ENCODE peak calls at places on chromosomes 2 and 18, in six cellular contexts. K, V, W, A, O and R are unnamed samples.

GRCh38 chr2:45274190-45274926 is 265.1 kb upstream of the SIX2 start:
- DNase-seq in K (peak; percentile 72), V (no peak), W (no peak), A (no peak), O (no peak), R (no peak)

GRCh38 chr2:63408530-63408929 is 179.7 kb downstream of the WDPCP start:
- DNase-seq in K (no peak), V (peak; percentile 20), W (no peak), A (no peak), O (no peak), R (no peak)

GRCh38 chr18:23020555-23021294 is 87.6 kb downstream of the RBBP8 start:
- DNase-seq in K (no peak), V (no peak), W (no peak), A (no peak), O (no peak), R (no peak)

GRCh38 chr18:13481820-13482640 is 244.3 kb downstream of the FAM210A start:
- DNase-seq in K (no peak), V (no peak), W (no peak), A (no peak), O (no peak), R (no peak)

GRCh38 chr2:24313744-24314632 is 46.3 kb downstream of the ITSN2 start:
- DNase-seq in K (no peak), V (no peak), W (no peak), A (no peak), O (peak; percentile 45), R (no peak)

GRCh38 chr2:190664240-190664639 is 15.4 kb downstream of the NAB1 start:
- DNase-seq in K (no peak), V (no peak), W (no peak), A (no peak), O (peak; percentile 76), R (no peak)

GRCh38 chr18:12534820-12535219 is 123.1 kb downstream of the SPIRE1 start:
- DNase-seq in K (no peak), V (no peak), W (no peak), A (no peak), O (no peak), R (no peak)

GRCh38 chr2:15936277-15937104 is 3.9 kb upstream of the MYCN start:
- DNase-seq in K (no peak), V (no peak), W (no peak), A (no peak), O (no peak), R (no peak)

GRCh38 chr18:40985441-40985840 is 969.6 kb upstream of the PIK3C3 start:
- DNase-seq in K (no peak), V (no peak), W (no peak), A (no peak), O (no peak), R (no peak)

GRCh38 chr2:181678033-181678586 is 2.2 kb downstream of the NEUROD1 start:
- DNase-seq in K (no peak), V (peak; percentile 69), W (peak; percentile 41), A (peak; percentile 68), O (peak; percentile 73), R (peak; percentile 83)

GRCh38 chr2:46010223-46010924 is 286.8 kb upstream of the EPAS1 start:
- DNase-seq in K (no peak), V (no peak), W (no peak), A (no peak), O (no peak), R (no peak)

GRCh38 chr2:80634590-80634989 is 330.0 kb upstream of the LRRTM1 start:
- DNase-seq in K (no peak), V (no peak), W (no peak), A (no peak), O (no peak), R (no peak)

GRCh38 chr18:23281626-23282436 is 146.5 kb downstream of the CABLES1 start:
- DNase-seq in K (peak; percentile 4), V (peak; percentile 10), W (no peak), A (no peak), O (no peak), R (no peak)

GRCh38 chr2:72745679-72746368 is 80.0 kb downstream of the EXOC6B start:
- DNase-seq in K (peak; percentile 41), V (peak; percentile 87), W (no peak), A (no peak), O (peak; percentile 46), R (no peak)

GRCh38 chr2:239979243-239980023 is 45.7 kb downstream of the NDUFA10 start:
- DNase-seq in K (no peak), V (no peak), W (no peak), A (no peak), O (peak; percentile 3), R (no peak)

GRCh38 chr2:85288244-85288725 is 39.5 kb downstream of the TGOLN2 start:
- DNase-seq in K (no peak), V (peak; percentile 82), W (no peak), A (no peak), O (peak; percentile 86), R (no peak)

GRCh38 chr2:222057249-222058073 is 241.3 kb downstream of the PAX3 start:
- DNase-seq in K (peak; percentile 15), V (no peak), W (no peak), A (no peak), O (no peak), R (no peak)

GRCh38 chr2:377414-377813 is 89.5 kb upstream of the ALKAL2 start:
- DNase-seq in K (no peak), V (no peak), W (no peak), A (no peak), O (no peak), R (no peak)

GRCh38 chr2:225328192-225328591 is 71.3 kb upstream of the NYAP2 start:
- DNase-seq in K (no peak), V (peak; percentile 39), W (no peak), A (no peak), O (peak; percentile 54), R (no peak)

GRCh38 chr2:179862898-179863458 is 1.6 kb upstream of the ZNF385B start:
- DNase-seq in K (no peak), V (no peak), W (no peak), A (no peak), O (no peak), R (no peak)

GRCh38 chr18:58005885-58006523 is 38.0 kb upstream of the NEDD4L start:
- DNase-seq in K (no peak), V (no peak), W (no peak), A (no peak), O (peak; percentile 71), R (no peak)

GRCh38 chr18:55762424-55762823 is 174.4 kb upstream of the TCF4 start:
- DNase-seq in K (no peak), V (no peak), W (no peak), A (no peak), O (no peak), R (no peak)

GRCh38 chr2:1884933-1885580 is 140.7 kb upstream of the PXDN start:
- DNase-seq in K (no peak), V (no peak), W (no peak), A (no peak), O (peak; percentile 74), R (no peak)

GRCh38 chr2:28977176-28977875 is 3.8 kb upstream of the TOGARAM2 start:
- DNase-seq in K (no peak), V (no peak), W (no peak), A (no peak), O (no peak), R (no peak)

GRCh38 chr2:60706021-60706420 is 50.0 kb upstream of the PAPOLG start:
- DNase-seq in K (no peak), V (no peak), W (no peak), A (no peak), O (peak; percentile 78), R (no peak)

GRCh38 chr2:191582355-191582754 is 95.6 kb upstream of the NABP1 start:
- DNase-seq in K (no peak), V (peak; percentile 81), W (no peak), A (no peak), O (peak; percentile 75), R (no peak)

GRCh38 chr18:44229693-44230108 is 451.0 kb upstream of the SETBP1 start:
- DNase-seq in K (no peak), V (no peak), W (no peak), A (no peak), O (peak; percentile 69), R (no peak)

GRCh38 chr2:203730076-203730729 is 23.8 kb downstream of the CD28 start:
- DNase-seq in K (no peak), V (no peak), W (no peak), A (no peak), O (peak; percentile 22), R (no peak)

GRCh38 chr2:185757356-185757755 is 18.8 kb downstream of the FSIP2 start:
- DNase-seq in K (no peak), V (no peak), W (no peak), A (no peak), O (peak; percentile 32), R (no peak)

GRCh38 chr2:190551928-190552327 is 17.4 kb upstream of the NEMP2 start:
- DNase-seq in K (no peak), V (no peak), W (no peak), A (no peak), O (no peak), R (peak; percentile 14)

GRCh38 chr2:24304098-24304497 is 56.2 kb downstream of the ITSN2 start:
- DNase-seq in K (no peak), V (no peak), W (no peak), A (no peak), O (peak; percentile 76), R (no peak)

GRCh38 chr2:79260848-79261247 is 101.3 kb upstream of the REG3A start:
- DNase-seq in K (no peak), V (no peak), W (no peak), A (no peak), O (no peak), R (no peak)

GRCh38 chr18:62128157-62128556 is 58.7 kb downstream of the PIGN start:
- DNase-seq in K (no peak), V (no peak), W (no peak), A (no peak), O (peak; percentile 49), R (no peak)

GRCh38 chr2:128808462-128809255 is 490.0 kb upstream of the HS6ST1 start:
- DNase-seq in K (no peak), V (no peak), W (no peak), A (no peak), O (peak; percentile 24), R (no peak)